ENCODE peak calls at places on chromosomes 16 and 17, in four cellular contexts. O is endodermal cell, P is pancreas, Q is lung. D is an unnamed sample.

GRCh38 chr17:57921342-57921741 is 33.9 kb downstream of the CUEDC1 start:
- DNase-seq in O (no peak), Q (no peak), P (no peak), D (peak; percentile 41)

GRCh38 chr16:57044931-57045693 is 47.3 kb upstream of the CPNE2 start:
- DNase-seq in O (no peak), P (no peak), Q (no peak), D (no peak)

GRCh38 chr17:37090941-37091340 is 142.2 kb downstream of the AATF start:
- DNase-seq in P (no peak), Q (no peak), O (no peak), D (no peak)

GRCh38 chr17:60165976-60166375 is 16.2 kb downstream of the CA4 start:
- DNase-seq in O (peak; percentile 57), P (no peak), Q (no peak), D (no peak)

GRCh38 chr17:20228860-20229259 is 219.7 kb downstream of the SPECC1 start:
- DNase-seq in O (no peak), P (no peak), Q (no peak), D (no peak)

GRCh38 chr17:32288600-32288999 is 23.0 kb downstream of the RHBDL3 start:
- DNase-seq in P (no peak), O (peak; percentile 75), Q (no peak), D (no peak)

GRCh38 chr17:3799181-3799627 is 1.8 kb downstream of the ITGAE start:
- DNase-seq in Q (no peak), O (peak; percentile 78), P (no peak), D (no peak)

GRCh38 chr16:67546761-67547422 is 15.4 kb upstream of the CTCF start:
- DNase-seq in O (peak; percentile 95), Q (peak; percentile 69), P (peak; percentile 84), D (peak; percentile 79)

GRCh38 chr17:3951003-3951402 is 13.2 kb downstream of the ATP2A3 start:
- DNase-seq in Q (no peak), O (no peak), P (no peak), D (no peak)

GRCh38 chr17:46770439-46770817 is 48.1 kb downstream of the WNT3 start:
- DNase-seq in Q (no peak), P (no peak), O (no peak), D (no peak)

GRCh38 chr17:78016852-78017251 is 58.3 kb downstream of the TNRC6C start:
- DNase-seq in P (no peak), Q (no peak), O (no peak), D (no peak)

GRCh38 chr17:78022425-78022824 is 63.9 kb downstream of the TNRC6C start:
- DNase-seq in O (no peak), P (no peak), Q (no peak), D (no peak)

GRCh38 chr17:78019976-78020716 is 61.6 kb downstream of the TNRC6C start:
- DNase-seq in O (no peak), Q (no peak), P (no peak), D (no peak)

GRCh38 chr17:78020717-78021108 is 62.2 kb downstream of the TNRC6C start:
- DNase-seq in O (no peak), P (no peak), Q (no peak), D (no peak)

DNA sequence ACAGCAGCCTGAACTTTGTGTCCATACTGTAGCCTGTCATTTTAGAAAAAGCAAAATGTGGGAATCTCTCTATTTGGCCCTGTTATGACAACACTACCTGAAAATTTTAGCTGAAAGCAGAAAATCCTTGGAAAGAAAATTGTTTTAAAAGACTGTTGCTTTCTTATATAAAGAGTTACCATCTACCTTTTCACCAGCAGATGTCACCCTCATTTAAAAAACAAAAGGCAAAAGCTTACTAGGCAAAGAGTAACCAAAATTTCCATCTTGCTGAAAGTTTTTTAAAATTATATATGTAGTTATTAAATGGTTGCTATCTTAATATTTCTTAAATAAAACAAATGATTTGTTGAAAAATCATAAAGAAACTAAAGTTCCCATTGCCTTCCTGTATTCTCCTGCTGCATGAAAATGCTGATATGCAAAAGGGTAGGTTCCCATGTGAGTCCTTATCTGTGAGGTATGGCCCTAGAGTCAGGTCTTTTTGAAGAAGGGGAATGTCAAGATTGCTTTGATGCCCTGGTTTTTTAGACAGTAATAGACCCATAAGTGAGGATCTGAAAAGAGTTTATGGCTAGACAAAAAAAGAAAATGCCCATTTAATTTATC is 61.0 kb downstream of the TNRC6C start:
- DNase-seq in O (no peak), Q (no peak), P (no peak), D (no peak)
- TF ChIP-seq CTCF in O (peak; percentile 80), Q (peak; percentile 26), P (peak; percentile 36), D (peak; percentile 48)

GRCh38 chr16:2146739-2147138 is 1.7 kb upstream of the RAB26 start:
- DNase-seq in Q (no peak), O (peak; percentile 47), P (no peak), D (no peak)

GRCh38 chr16:2148714-2149629 is 547 bp downstream of the RAB26 start:
- DNase-seq in P (peak; percentile 54), Q (no peak), O (peak; percentile 76), D (peak; percentile 47)

GRCh38 chr16:2147378-2147777 is 1.0 kb upstream of the RAB26 start:
- DNase-seq in P (no peak), O (no peak), Q (no peak), D (peak; percentile 90)

GRCh38 chr16:2149630-2150417 is 1.4 kb downstream of the RAB26 start:
- DNase-seq in Q (no peak), P (no peak), O (peak; percentile 82), D (no peak)

DNA sequence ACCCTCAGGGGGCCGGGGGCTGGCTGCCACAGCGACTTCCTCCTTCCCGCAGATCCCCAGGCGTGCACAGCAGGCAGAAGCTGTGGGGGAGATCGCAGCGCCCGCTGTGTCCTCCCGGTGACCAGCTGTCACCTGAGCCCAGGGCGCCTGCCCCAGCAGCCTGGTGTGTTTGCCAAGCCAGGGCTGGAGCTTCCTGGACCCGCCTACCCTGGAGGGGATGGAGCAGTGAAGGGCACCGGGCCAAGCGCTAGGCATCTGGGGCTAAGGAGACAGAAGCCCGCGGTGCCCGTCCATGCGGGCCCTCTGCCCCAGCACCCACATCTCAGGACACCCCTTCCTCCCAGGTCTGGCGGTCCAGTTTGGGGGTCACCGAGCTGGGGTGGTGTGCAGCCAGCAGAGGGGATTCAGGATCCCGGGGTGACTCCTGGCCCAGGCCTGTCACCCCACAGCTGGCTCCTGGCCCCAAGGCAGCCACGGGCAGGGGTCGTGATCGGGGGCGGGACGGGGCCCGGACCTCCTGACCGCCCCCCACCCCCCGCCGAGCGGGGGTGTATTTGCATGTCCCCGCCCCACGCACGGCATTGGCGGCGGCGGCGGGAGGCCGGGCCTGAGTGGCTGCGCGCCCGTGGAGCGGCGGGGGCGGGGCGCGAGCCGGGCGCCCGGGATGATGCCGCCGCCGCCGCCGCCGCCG is at the start of gene RAB26:
- DNase-seq in O (peak; percentile 93), P (peak; percentile 93), Q (peak; percentile 87), D (peak; percentile 97)
- H3K4me1 ChIP-seq in O (peaks cover 23% of the 10 kb centered on the region), P (peaks cover 25% of the 10 kb centered on the region), Q (peaks cover 23% of the 10 kb centered on the region), D (peaks cover 45% of the 10 kb centered on the region)

GRCh38 chr17:81911969-81912368 is 770 bp upstream of the PCYT2 start:
- DNase-seq in Q (no peak), P (no peak), O (no peak), D (no peak)
- H3K27ac ChIP-seq in Q (no peak overlapping the region), P (peak overlapping the region; percentile 41), O (no peak overlapping the region), D (no peak overlapping the region)

GRCh38 chr17:49191917-49192741 is 18.2 kb downstream of the GNGT2 start:
- DNase-seq in Q (peak; percentile 91), P (peak; percentile 86), O (peak; percentile 99), D (peak; percentile 93)
- TF ChIP-seq CTCF in Q (peak; percentile 22), P (no peak), O (peak; percentile 53), D (no peak)

GRCh38 chr17:45223541-45224528 is 2.1 kb downstream of the FMNL1 start:
- DNase-seq in Q (no peak), O (no peak), P (no peak), D (no peak)

GRCh38 chr17:45226620-45227019 is 4.9 kb downstream of the FMNL1 start:
- DNase-seq in Q (no peak), P (no peak), O (no peak), D (no peak)

GRCh38 chr17:45224671-45225050 is 3.0 kb downstream of the FMNL1 start:
- DNase-seq in Q (no peak), O (no peak), P (no peak), D (no peak)

GRCh38 chr17:45225964-45226530 is 4.4 kb downstream of the FMNL1 start:
- DNase-seq in O (peak; percentile 53), Q (peak; percentile 80), P (peak; percentile 76), D (peak; percentile 58)

GRCh38 chr17:45225051-45225700 is 3.5 kb downstream of the FMNL1 start:
- DNase-seq in P (no peak), O (no peak), Q (no peak), D (no peak)
- H3K4me1 ChIP-seq in P (peaks cover 14% of the 10 kb centered on the region), O (no peaks in the 10 kb centered on the region), Q (peaks cover 9% of the 10 kb centered on the region), D (no peaks in the 10 kb centered on the region)

DNA sequence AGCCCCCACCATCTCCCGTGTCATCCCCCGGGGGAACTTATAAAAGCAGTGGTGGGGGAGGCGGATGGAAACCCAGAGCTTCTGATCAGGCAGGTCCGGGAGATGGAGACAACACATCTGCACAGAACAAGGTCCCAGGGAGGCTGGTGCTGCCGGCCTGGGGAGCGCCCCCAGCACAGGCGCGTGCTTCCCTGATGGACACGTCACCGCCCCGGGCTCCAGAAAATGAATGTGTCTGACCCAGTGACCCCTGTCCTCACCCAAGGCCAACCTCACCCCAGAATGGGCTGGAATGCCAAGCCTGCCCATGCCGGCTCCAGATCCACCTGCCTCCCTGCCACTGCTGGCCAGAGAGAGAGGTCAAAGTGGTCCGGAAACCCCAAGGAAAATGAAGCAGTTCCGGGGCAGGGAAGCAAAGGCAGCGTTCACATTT is 12.5 kb downstream of the SLC7A5 start:
- DNase-seq in P (no peak), Q (no peak), O (no peak), D (no peak)
- H3K27ac ChIP-seq in P (peak overlapping the region; percentile 69), Q (no peak overlapping the region), O (no peak overlapping the region), D (peak overlapping the region; percentile 26)

DNA sequence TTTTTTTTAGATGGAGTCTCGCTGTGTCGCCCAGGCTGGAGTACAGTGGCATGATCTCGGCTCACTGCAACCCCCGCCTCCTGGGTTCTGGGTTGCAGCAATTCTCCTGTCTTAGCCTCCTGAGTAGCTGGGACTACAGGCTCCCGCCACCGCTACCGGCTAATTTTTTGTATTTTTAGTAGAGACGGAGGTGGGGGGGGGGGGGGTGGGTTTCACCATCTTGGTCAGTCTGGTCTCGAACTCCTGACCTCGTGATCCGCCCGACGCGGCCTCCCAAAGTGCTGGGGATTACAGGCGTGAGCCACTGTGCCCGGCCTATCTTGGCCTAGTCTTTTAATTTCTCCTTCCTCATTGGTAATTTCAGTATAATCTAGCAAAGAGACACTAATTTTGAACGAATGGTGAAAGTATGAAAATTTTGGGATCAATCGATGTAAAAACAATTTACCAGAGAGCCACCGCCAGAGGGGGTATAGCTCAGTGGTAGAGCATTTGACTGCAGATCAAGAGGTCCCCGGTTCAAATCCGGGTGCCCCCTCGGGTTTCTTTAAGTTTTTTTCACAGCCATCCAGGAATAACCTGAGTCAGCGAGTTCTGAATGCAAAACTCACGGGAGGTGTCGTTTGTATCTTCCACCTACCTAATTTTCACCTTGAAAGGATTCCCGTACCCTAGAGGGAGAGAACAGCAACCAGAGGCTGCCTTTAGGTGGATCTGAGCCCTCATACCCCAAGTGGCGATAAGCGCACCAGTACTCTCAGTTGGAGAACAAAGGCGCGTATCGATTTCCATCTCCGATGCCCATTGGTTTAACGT is 2.5 kb upstream of the LASP1 start:
- DNase-seq in O (peak; percentile 93), Q (peak; percentile 74), P (no peak), D (no peak)
- TF ChIP-seq CTCF in O (peak; percentile 66), Q (no peak), P (no peak), D (no peak)

D was measured in thyroid gland.